ENCODE peak calls at places on chromosomes 4 and X, in eight cellular contexts. V, P, A, U, J, K, R and M are unnamed samples.

GRCh38 chr4:107269175-107269574 is 233.1 kb upstream of the DKK2 start:
- DNase-seq in P (no peak), V (no peak), R (no peak), U (no peak), J (no peak), A (no peak), K (no peak), M (no peak)

GRCh38 chr4:161376275-161376674 is 787.5 kb downstream of the FSTL5 start:
- DNase-seq in J (no peak), V (peak; percentile 23), P (no peak), K (no peak), R (no peak), U (no peak), A (no peak), M (peak; percentile 14)

GRCh38 chrX:2370436-2370835 is 130.3 kb downstream of the DHRSX start:
- DNase-seq in A (no peak), V (no peak), U (no peak), R (no peak), P (no peak), K (no peak), J (no peak), M (peak; percentile 53)

GRCh38 chr4:110294165-110294564 is 95.8 kb upstream of the ELOVL6 start:
- DNase-seq in V (no peak), R (no peak), A (no peak), K (no peak), P (no peak), U (no peak), J (no peak), M (no peak)

GRCh38 chrX:97065066-97065465 is 181.4 kb downstream of the RPA4 start:
- DNase-seq in K (no peak), P (no peak), A (no peak), U (peak; percentile 60), R (no peak), J (no peak), V (no peak), M (no peak)

GRCh38 chr4:168409089-168409801 is 71.0 kb downstream of the DDX60L start:
- DNase-seq in V (no peak), P (no peak), R (no peak), A (no peak), K (no peak), J (no peak), U (no peak), M (peak; percentile 68)

GRCh38 chr4:128653514-128654420 is 155.7 kb upstream of the JADE1 start:
- DNase-seq in U (no peak), V (no peak), A (no peak), K (peak; percentile 28), P (no peak), R (peak; percentile 31), J (no peak), M (no peak)

GRCh38 chrX:72348247-72348979 is 42.7 kb upstream of the CITED1 start:
- DNase-seq in A (no peak), V (no peak), U (no peak), P (no peak), K (no peak), J (no peak), R (no peak), M (no peak)

GRCh38 chr4:6137747-6138135 is 62.6 kb downstream of the JAKMIP1 start:
- DNase-seq in U (no peak), J (no peak), A (peak; percentile 57), K (no peak), V (no peak), R (no peak), P (no peak), M (no peak)

GRCh38 chr4:139142097-139142496 is 34.9 kb downstream of the ELF2 start:
- DNase-seq in U (no peak), J (peak; percentile 14), V (no peak), A (no peak), R (no peak), K (no peak), P (no peak), M (no peak)

GRCh38 chrX:21963226-21963625 is 22.7 kb downstream of the SMS start:
- DNase-seq in P (no peak), K (no peak), R (no peak), J (no peak), A (no peak), U (no peak), V (no peak), M (no peak)